ENCODE peak calls at places on chromosomes 11 and 22, in ten cellular contexts. One of them, this sample, is unnamed.

GRCh38 chr22:39820266-39820665 is 73.3 kb downstream of the ENTHD1 start:
- DNase-seq in K562: peak; percentile 52
- DNase-seq in lower leg skin: no peak
- DNase-seq in GM12878: no peak
- DNase-seq in AG04450: peak; percentile 18
- DNase-seq in brain microvascular endothelial cell: peak; percentile 76
- DNase-seq in dorsolateral prefrontal cortex: no peak
- DNase-seq in adrenal gland: no peak
- DNase-seq in GM12865: no peak
- DNase-seq in cardiac muscle cell: peak; percentile 65
- DNase-seq in this sample: no peak

GRCh38 chr11:72951193-72951592 is 137.0 kb downstream of the ATG16L2 start:
- DNase-seq in GM12878: no peak
- DNase-seq in dorsolateral prefrontal cortex: no peak
- DNase-seq in brain microvascular endothelial cell: no peak
- DNase-seq in adrenal gland: no peak
- DNase-seq in lower leg skin: no peak
- DNase-seq in cardiac muscle cell: peak; percentile 85
- DNase-seq in AG04450: no peak
- DNase-seq in K562: no peak
- DNase-seq in GM12865: no peak
- DNase-seq in this sample: no peak

GRCh38 chr11:3837793-3838192 is 3.0 kb downstream of the RHOG start:
- DNase-seq in cardiac muscle cell: peak; percentile 53
- DNase-seq in GM12878: no peak
- DNase-seq in adrenal gland: no peak
- DNase-seq in AG04450: no peak
- DNase-seq in dorsolateral prefrontal cortex: peak; percentile 55
- DNase-seq in lower leg skin: peak; percentile 59
- DNase-seq in K562: peak; percentile 89
- DNase-seq in GM12865: peak; percentile 73
- DNase-seq in brain microvascular endothelial cell: no peak
- DNase-seq in this sample: no peak

GRCh38 chr22:22907551-22908494 is 20.2 kb downstream of the IGLL5 start:
- DNase-seq in AG04450: no peak
- DNase-seq in GM12865: peak; percentile 80
- DNase-seq in lower leg skin: no peak
- DNase-seq in brain microvascular endothelial cell: no peak
- DNase-seq in dorsolateral prefrontal cortex: no peak
- DNase-seq in cardiac muscle cell: no peak
- DNase-seq in K562: no peak
- DNase-seq in GM12878: no peak
- DNase-seq in adrenal gland: no peak
- DNase-seq in this sample: no peak

GRCh38 chr11:118979434-118979833 is 7.9 kb downstream of the FOXR1 start:
- DNase-seq in brain microvascular endothelial cell: no peak
- DNase-seq in adrenal gland: no peak
- DNase-seq in dorsolateral prefrontal cortex: no peak
- DNase-seq in cardiac muscle cell: no peak
- DNase-seq in GM12865: no peak
- DNase-seq in lower leg skin: no peak
- DNase-seq in AG04450: no peak
- DNase-seq in GM12878: no peak
- DNase-seq in K562: peak; percentile 38
- DNase-seq in this sample: no peak

GRCh38 chr22:23103199-23103954 is 33.1 kb downstream of the GNAZ start:
- DNase-seq in cardiac muscle cell: no peak
- DNase-seq in dorsolateral prefrontal cortex: no peak
- DNase-seq in AG04450: no peak
- DNase-seq in GM12865: no peak
- DNase-seq in lower leg skin: no peak
- DNase-seq in GM12878: no peak
- DNase-seq in K562: no peak
- DNase-seq in brain microvascular endothelial cell: no peak
- DNase-seq in adrenal gland: no peak
- DNase-seq in this sample: no peak

GRCh38 chr22:19510919-19511341 is 13.3 kb downstream of the CLDN5 start:
- DNase-seq in adrenal gland: no peak
- DNase-seq in brain microvascular endothelial cell: no peak
- DNase-seq in lower leg skin: no peak
- DNase-seq in GM12878: no peak
- DNase-seq in AG04450: no peak
- DNase-seq in K562: no peak
- DNase-seq in cardiac muscle cell: no peak
- DNase-seq in dorsolateral prefrontal cortex: no peak
- DNase-seq in GM12865: no peak
- DNase-seq in this sample: no peak

GRCh38 chr22:38313384-38313955 is 3.8 kb downstream of the CSNK1E start:
- DNase-seq in brain microvascular endothelial cell: peak; percentile 84
- DNase-seq in adrenal gland: peak; percentile 62
- DNase-seq in dorsolateral prefrontal cortex: no peak
- DNase-seq in K562: no peak
- DNase-seq in GM12865: peak; percentile 80
- DNase-seq in AG04450: peak; percentile 81
- DNase-seq in cardiac muscle cell: peak; percentile 92
- DNase-seq in GM12878: peak; percentile 35
- DNase-seq in lower leg skin: no peak
- DNase-seq in this sample: no peak

GRCh38 chr11:35214792-35215193 is 75.8 kb downstream of the CD44 start:
- DNase-seq in cardiac muscle cell: peak; percentile 86
- DNase-seq in lower leg skin: no peak
- DNase-seq in adrenal gland: no peak
- DNase-seq in dorsolateral prefrontal cortex: no peak
- DNase-seq in brain microvascular endothelial cell: peak; percentile 98
- DNase-seq in GM12878: no peak
- DNase-seq in K562: no peak
- DNase-seq in AG04450: peak; percentile 82
- DNase-seq in GM12865: no peak
- DNase-seq in this sample: no peak

GRCh38 chr22:49458708-49459099 is 369.0 kb downstream of the BRD1 start:
- DNase-seq in GM12878: no peak
- DNase-seq in adrenal gland: no peak
- DNase-seq in brain microvascular endothelial cell: no peak
- DNase-seq in K562: no peak
- DNase-seq in GM12865: no peak
- DNase-seq in dorsolateral prefrontal cortex: no peak
- DNase-seq in AG04450: no peak
- DNase-seq in cardiac muscle cell: no peak
- DNase-seq in lower leg skin: no peak
- DNase-seq in this sample: no peak

DNA sequence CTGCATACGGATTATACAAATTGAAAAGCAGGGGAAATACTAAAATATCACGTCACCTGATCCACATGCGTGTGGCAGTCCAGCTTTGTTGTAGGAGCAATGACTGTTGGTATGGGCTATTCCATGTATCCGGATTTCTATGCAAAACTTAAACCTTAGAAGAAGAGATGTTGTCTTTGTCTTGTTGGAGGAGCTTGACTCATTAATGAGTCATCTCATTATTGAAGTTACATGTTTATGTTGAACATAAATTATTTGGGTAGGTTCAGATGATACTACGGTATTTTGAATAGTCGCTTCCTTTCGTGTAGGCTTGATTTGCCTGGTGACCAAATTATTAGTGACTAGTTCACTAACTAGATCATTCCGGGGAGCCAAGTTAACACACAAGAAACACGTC is 806 bp upstream of the SAAL1 start:
- DNase-seq in lower leg skin: no peak
- DNase-seq in adrenal gland: no peak
- DNase-seq in dorsolateral prefrontal cortex: no peak
- DNase-seq in brain microvascular endothelial cell: no peak
- DNase-seq in GM12878: no peak
- DNase-seq in AG04450: no peak
- DNase-seq in GM12865: no peak
- DNase-seq in K562: no peak
- DNase-seq in cardiac muscle cell: no peak
- DNase-seq in this sample: no peak
- H3K4me3 ChIP-seq in lower leg skin: no peak overlapping the region
- H3K4me3 ChIP-seq in adrenal gland: no peak overlapping the region
- H3K4me3 ChIP-seq in dorsolateral prefrontal cortex: peak overlapping the region; percentile 93
- H3K4me3 ChIP-seq in brain microvascular endothelial cell: no peak overlapping the region
- H3K4me3 ChIP-seq in GM12878: no peak overlapping the region
- H3K4me3 ChIP-seq in AG04450: no peak overlapping the region
- H3K4me3 ChIP-seq in GM12865: no peak overlapping the region
- H3K4me3 ChIP-seq in K562: no peak overlapping the region
- H3K4me3 ChIP-seq in cardiac muscle cell: no peak overlapping the region
- H3K4me3 ChIP-seq in this sample: no peak overlapping the region

GRCh38 chr11:27642954-27643353 is 57.3 kb downstream of the BDNF start:
- DNase-seq in cardiac muscle cell: peak; percentile 10
- DNase-seq in lower leg skin: no peak
- DNase-seq in AG04450: no peak
- DNase-seq in GM12865: no peak
- DNase-seq in adrenal gland: no peak
- DNase-seq in dorsolateral prefrontal cortex: no peak
- DNase-seq in brain microvascular endothelial cell: no peak
- DNase-seq in GM12878: no peak
- DNase-seq in K562: no peak
- DNase-seq in this sample: no peak
- TF ChIP-seq CTCF in cardiac muscle cell: no peak
- TF ChIP-seq CTCF in lower leg skin: no peak
- TF ChIP-seq CTCF in AG04450: no peak
- TF ChIP-seq CTCF in GM12865: no peak
- TF ChIP-seq CTCF in adrenal gland: no peak
- TF ChIP-seq CTCF in dorsolateral prefrontal cortex: no peak
- TF ChIP-seq CTCF in brain microvascular endothelial cell: no peak
- TF ChIP-seq CTCF in GM12878: no peak
- TF ChIP-seq CTCF in K562: no peak
- TF ChIP-seq CTCF in this sample: no peak

DNA sequence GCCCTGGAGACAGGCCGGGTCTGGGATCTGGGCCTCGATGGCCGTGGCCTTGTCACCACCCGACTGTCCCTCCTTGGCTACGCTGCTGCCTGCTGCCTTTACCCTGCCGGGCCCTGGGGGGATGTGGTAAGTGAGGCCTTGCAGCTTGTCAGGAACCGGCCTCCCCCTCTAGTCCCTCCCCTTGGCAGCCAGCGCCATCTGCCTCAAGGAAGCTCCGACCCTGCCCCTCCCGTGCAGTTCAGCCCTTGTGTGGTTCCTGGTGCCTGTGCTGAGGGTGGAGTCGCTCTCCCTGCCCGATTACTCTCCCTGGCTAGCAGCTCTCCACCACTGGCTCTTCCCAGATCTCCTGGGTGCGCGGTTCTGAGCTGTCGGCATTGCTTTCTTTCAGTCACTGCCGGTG is 33.7 kb downstream of the CTTN start:
- DNase-seq in GM12865: peak; percentile 52
- DNase-seq in K562: no peak
- DNase-seq in GM12878: no peak
- DNase-seq in brain microvascular endothelial cell: no peak
- DNase-seq in dorsolateral prefrontal cortex: no peak
- DNase-seq in AG04450: no peak
- DNase-seq in lower leg skin: no peak
- DNase-seq in cardiac muscle cell: no peak
- DNase-seq in adrenal gland: no peak
- DNase-seq in this sample: no peak
- H3K4me3 ChIP-seq in GM12865: no peak overlapping the region
- H3K4me3 ChIP-seq in K562: no peak overlapping the region
- H3K4me3 ChIP-seq in GM12878: no peak overlapping the region
- H3K4me3 ChIP-seq in brain microvascular endothelial cell: no peak overlapping the region
- H3K4me3 ChIP-seq in dorsolateral prefrontal cortex: no peak overlapping the region
- H3K4me3 ChIP-seq in AG04450: no peak overlapping the region
- H3K4me3 ChIP-seq in lower leg skin: no peak overlapping the region
- H3K4me3 ChIP-seq in cardiac muscle cell: no peak overlapping the region
- H3K4me3 ChIP-seq in adrenal gland: no peak overlapping the region
- H3K4me3 ChIP-seq in this sample: no peak overlapping the region

GRCh38 chr11:97140885-97141494 is 751.2 kb downstream of the JRKL start:
- DNase-seq in AG04450: no peak
- DNase-seq in GM12865: peak; percentile 34
- DNase-seq in K562: peak; percentile 26
- DNase-seq in lower leg skin: no peak
- DNase-seq in dorsolateral prefrontal cortex: no peak
- DNase-seq in brain microvascular endothelial cell: no peak
- DNase-seq in cardiac muscle cell: peak; percentile 35
- DNase-seq in GM12878: no peak
- DNase-seq in adrenal gland: peak; percentile 17
- DNase-seq in this sample: no peak
- TF ChIP-seq CTCF in AG04450: no peak
- TF ChIP-seq CTCF in GM12865: peak; percentile 53
- TF ChIP-seq CTCF in K562: peak; percentile 41
- TF ChIP-seq CTCF in lower leg skin: no peak
- TF ChIP-seq CTCF in dorsolateral prefrontal cortex: no peak
- TF ChIP-seq CTCF in brain microvascular endothelial cell: peak; percentile 19
- TF ChIP-seq CTCF in cardiac muscle cell: peak; percentile 41
- TF ChIP-seq CTCF in GM12878: peak; percentile 55
- TF ChIP-seq CTCF in adrenal gland: peak; percentile 62
- TF ChIP-seq CTCF in this sample: peak; percentile 60

DNA sequence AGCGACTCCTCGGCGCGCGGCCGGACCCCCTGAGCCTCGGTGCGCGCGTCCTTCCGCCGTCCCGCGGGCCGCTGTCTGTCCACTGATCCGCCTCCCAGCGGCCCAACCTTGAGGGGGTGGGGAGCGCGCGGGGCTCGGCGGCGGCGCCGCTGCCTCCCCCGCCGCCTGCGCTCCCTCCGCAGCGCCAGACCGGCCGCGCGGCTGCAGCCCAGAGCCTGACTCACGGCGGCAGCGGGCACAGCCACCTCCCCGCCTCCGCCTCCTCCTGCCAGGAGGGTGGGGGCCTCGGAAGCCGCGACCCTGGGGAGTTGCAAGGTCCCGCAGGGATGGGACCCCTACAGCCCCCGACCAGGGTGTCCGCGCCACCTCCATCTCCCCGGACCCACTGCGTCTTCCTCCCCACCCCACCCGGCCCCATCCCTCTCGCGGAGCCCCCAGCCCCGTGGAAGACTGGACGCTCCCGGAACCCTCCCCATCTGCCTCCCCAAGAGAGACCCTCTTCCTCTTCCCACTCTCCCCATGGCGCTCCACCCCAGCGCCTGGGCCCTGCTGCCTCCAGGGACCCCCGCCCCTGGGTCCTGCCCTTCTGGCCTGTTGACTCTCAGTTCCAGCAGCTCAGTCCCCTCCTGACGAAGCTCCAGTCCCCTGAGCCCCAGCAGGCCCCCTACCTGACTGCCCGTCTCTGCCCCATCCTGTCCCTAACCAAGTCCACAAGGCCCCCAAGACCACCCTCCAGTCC is 1.2 kb downstream of the IFITM10 start:
- DNase-seq in brain microvascular endothelial cell: no peak
- DNase-seq in cardiac muscle cell: peak; percentile 50
- DNase-seq in GM12878: no peak
- DNase-seq in K562: no peak
- DNase-seq in AG04450: no peak
- DNase-seq in dorsolateral prefrontal cortex: peak; percentile 30
- DNase-seq in lower leg skin: no peak
- DNase-seq in GM12865: no peak
- DNase-seq in adrenal gland: peak; percentile 73
- DNase-seq in this sample: no peak
- H3K4me3 ChIP-seq in brain microvascular endothelial cell: peak overlapping the region; percentile 70
- H3K4me3 ChIP-seq in cardiac muscle cell: peak overlapping the region; percentile 35
- H3K4me3 ChIP-seq in GM12878: no peak overlapping the region
- H3K4me3 ChIP-seq in K562: no peak overlapping the region
- H3K4me3 ChIP-seq in AG04450: no peak overlapping the region
- H3K4me3 ChIP-seq in dorsolateral prefrontal cortex: peak overlapping the region; percentile 69
- H3K4me3 ChIP-seq in lower leg skin: peak overlapping the region; percentile 26
- H3K4me3 ChIP-seq in GM12865: no peak overlapping the region
- H3K4me3 ChIP-seq in adrenal gland: peak overlapping the region; percentile 25
- H3K4me3 ChIP-seq in this sample: no peak overlapping the region

This sample was measured in GM12864.